ENCODE peak calls at places on chromosomes 12 and 14, in five cellular contexts. Q is IMR-90, W is H1, G is mesendoderm, P is neuronal stem cell. R is an unnamed sample.

GRCh38 chr14:65637780-65638179 is 225.2 kb downstream of the FUT8 start:
- DNase-seq in Q (peak), W (no peak), G (no peak), P (no peak), R (no peak)

GRCh38 chr12:2154521-2154920 is 101.7 kb downstream of the CACNA1C start:
- DNase-seq in Q (no peak), W (no peak), G (no peak), P (no peak), R (no peak)

GRCh38 chr12:25769076-25769945 is 189.2 kb upstream of the RASSF8 start:
- DNase-seq in Q (peak), W (no peak), G (no peak), P (no peak), R (peak)

GRCh38 chr12:65525501-65526141 is 247.1 kb downstream of the MSRB3 start:
- DNase-seq in Q (peak), W (no peak), G (no peak), P (no peak), R (peak)

GRCh38 chr14:67359319-67359774 is 257 bp downstream of the ATP6V1D start:
- DNase-seq in Q (peak), W (no peak), G (peak), P (no peak), R (peak)

GRCh38 chr12:25723286-25723685 is 170.2 kb upstream of the LMNTD1 start:
- DNase-seq in Q (peak), W (no peak), G (no peak), P (no peak), R (no peak)

GRCh38 chr14:102544745-102545460 is 35.3 kb upstream of the ANKRD9 start:
- DNase-seq in Q (no peak), W (no peak), G (no peak), P (no peak), R (no peak)

GRCh38 chr12:23561536-23561935 is 387.9 kb downstream of the SOX5 start:
- DNase-seq in Q (peak), W (no peak), G (no peak), P (no peak), R (no peak)

GRCh38 chr14:71688576-71688975 is 243.7 kb upstream of the RGS6 start:
- DNase-seq in Q (peak), W (no peak), G (no peak), P (no peak), R (no peak)

GRCh38 chr12:12705833-12706520 is 10.0 kb upstream of the GPR19 start:
- DNase-seq in Q (no peak), W (no peak), G (peak), P (no peak), R (no peak)

GRCh38 chr14:51609987-51610283 is 41.8 kb upstream of the FRMD6 start:
- DNase-seq in Q (peak), W (no peak), G (no peak), P (no peak), R (peak)

GRCh38 chr12:121883315-121883660 is 5.3 kb upstream of the PSMD9 start:
- DNase-seq in Q (no peak), W (no peak), G (peak), P (no peak), R (no peak)

GRCh38 chr14:34043627-34044372 is 92.9 kb upstream of the EGLN3 start:
- DNase-seq in Q (no peak), W (no peak), G (peak), P (no peak), R (no peak)

GRCh38 chr12:88468546-88468945 is 111.7 kb downstream of the KITLG start:
- DNase-seq in Q (peak), W (no peak), G (no peak), P (no peak), R (no peak)

GRCh38 chr12:27552235-27552634 is 28.2 kb downstream of the PPFIBP1 start:
- DNase-seq in Q (no peak), W (no peak), G (no peak), P (no peak), R (no peak)
- H3K27ac ChIP-seq in Q (no peak), W (no peak), G (no peak), P (no peak), R (no peak)

GRCh38 chr12:4032906-4033628 is 159.9 kb upstream of the PARP11 start:
- DNase-seq in Q (peak), W (no peak), G (no peak), P (no peak), R (peak)

GRCh38 chr12:4031703-4032291 is 158.6 kb upstream of the PARP11 start:
- DNase-seq in Q (peak), W (no peak), G (no peak), P (no peak), R (peak)

GRCh38 chr12:4034926-4035325 is 161.7 kb upstream of the PARP11 start:
- DNase-seq in Q (peak), W (no peak), G (no peak), P (no peak), R (peak)

GRCh38 chr12:4027412-4027811 is 154.2 kb upstream of the PARP11 start:
- DNase-seq in Q (peak), W (no peak), G (no peak), P (no peak), R (peak)

GRCh38 chr12:4030938-4031702 is 157.9 kb upstream of the PARP11 start:
- DNase-seq in Q (peak), W (peak), G (peak), P (peak), R (peak)
- H2BK5ac ChIP-seq in Q (peak), W (peak), G (no peak), P (peak), R (peak)

GRCh38 chr14:23006544-23007419 is 3.2 kb downstream of the C14orf93 start:
- DNase-seq in Q (peak), W (peak), G (peak), P (peak), R (peak)
- H3K18ac ChIP-seq in Q (peak), W (peak), G (peak), P (peak), R (peak)

GRCh38 chr12:51083140-51083833 is at the start of gene CSRNP2:
- DNase-seq in Q (peak), W (peak), G (peak), P (peak), R (peak)
- H3K27ac ChIP-seq in Q (peak), W (peak), G (peak), P (peak), R (peak)

GRCh38 chr12:129082441-129082840 is 229.2 kb downstream of the GLT1D1 start:
- DNase-seq in Q (no peak), W (no peak), G (no peak), P (no peak), R (no peak)
- H2BK5ac ChIP-seq in Q (no peak), W (no peak), G (no peak), P (no peak), R (no peak)

DNA sequence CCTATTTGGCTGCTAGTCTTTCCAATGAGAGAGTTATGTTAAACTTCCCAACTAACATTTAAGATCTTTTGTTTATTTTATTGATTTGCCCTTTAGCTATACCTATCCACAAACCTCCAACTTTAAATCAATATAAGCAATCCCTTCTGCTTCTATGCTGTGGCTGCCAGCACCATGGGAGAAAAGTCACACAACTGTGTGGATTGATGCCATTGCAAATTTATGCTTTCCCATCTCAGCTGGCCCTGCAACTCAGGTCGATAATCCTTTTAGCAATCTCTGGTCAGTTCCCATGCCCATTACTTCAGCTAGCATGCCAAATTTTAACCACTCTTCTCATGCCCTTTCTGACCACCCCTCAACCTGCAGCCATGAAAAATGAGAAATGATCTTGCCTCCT is 396.5 kb upstream of the PDE3A start:
- DNase-seq in Q (no peak), W (no peak), G (peak), P (no peak), R (no peak)
- H3K18ac ChIP-seq in Q (no peak), W (no peak), G (no peak), P (no peak), R (no peak)

GRCh38 chr12:52439845-52440244 is 5.7 kb upstream of the KRT75 start:
- DNase-seq in Q (no peak), W (no peak), G (no peak), P (no peak), R (no peak)
- H3K27ac ChIP-seq in Q (no peak), W (no peak), G (no peak), P (no peak), R (no peak)

GRCh38 chr12:3962661-3963483 is 89.7 kb upstream of the PARP11 start:
- DNase-seq in Q (no peak), W (no peak), G (peak), P (no peak), R (no peak)
- H2BK5ac ChIP-seq in Q (no peak), W (no peak), G (no peak), P (no peak), R (no peak)

GRCh38 chr14:93936926-93937325 is 9.8 kb downstream of the FAM181A start:
- DNase-seq in Q (no peak), W (no peak), G (no peak), P (no peak), R (no peak)
- H3K18ac ChIP-seq in Q (no peak), W (no peak), G (no peak), P (peak), R (no peak)